ENCODE peak calls at places on chromosomes 13 and 19, in five cellular contexts. Y is H1, B is SK-N-SH, I is IMR-90, C is GM12878. R is an unnamed sample.

GRCh38 chr13:110388141-110388943 is 81.3 kb downstream of the COL4A2 start:
- DNase-seq in Y (no peak), B (peak), I (peak), C (no peak), R (no peak)

GRCh38 chr13:35472308-35473008 is 4.0 kb downstream of the MAB21L1 start:
- DNase-seq in Y (no peak), B (peak), I (no peak), C (no peak), R (no peak)

GRCh38 chr13:28423010-28423409 is 71.9 kb downstream of the FLT1 start:
- DNase-seq in Y (no peak), B (no peak), I (no peak), C (peak), R (no peak)

GRCh38 chr19:18053571-18054219 is 33.0 kb downstream of the IL12RB1 start:
- DNase-seq in Y (no peak), B (no peak), I (peak), C (no peak), R (no peak)

GRCh38 chr13:104289400-104289799 is 1223.2 kb upstream of the SLC10A2 start:
- DNase-seq in Y (no peak), B (no peak), I (no peak), C (no peak), R (no peak)

GRCh38 chr19:21117041-21117907 is 24.6 kb upstream of the ZNF431 start:
- DNase-seq in Y (no peak), B (no peak), I (peak), C (no peak), R (no peak)

GRCh38 chr19:47436712-47437401 is 17.5 kb upstream of the MEIS3 start:
- DNase-seq in Y (no peak), B (peak), I (peak), C (no peak), R (peak)

GRCh38 chr13:74661851-74662250 is 527.6 kb upstream of the KLF12 start:
- DNase-seq in Y (no peak), B (no peak), I (no peak), C (no peak), R (no peak)

GRCh38 chr19:50967924-50968708 is 1.3 kb downstream of the KLK6 start:
- DNase-seq in Y (no peak), B (no peak), I (no peak), C (no peak), R (no peak)

GRCh38 chr13:98647121-98647520 is 70.2 kb upstream of the STK24 start:
- DNase-seq in Y (no peak), B (no peak), I (no peak), C (no peak), R (no peak)

GRCh38 chr19:35202722-35203674 is 25.5 kb downstream of the FAM187B start:
- DNase-seq in Y (peak), B (no peak), I (no peak), C (no peak), R (no peak)

GRCh38 chr19:13015361-13016231 is 20.3 kb downstream of the NFIX start:
- DNase-seq in Y (no peak), B (no peak), I (peak), C (no peak), R (no peak)

GRCh38 chr13:65892859-65893258 is 1337.3 kb downstream of the PCDH9 start:
- DNase-seq in Y (no peak), B (no peak), I (peak), C (no peak), R (no peak)

GRCh38 chr19:28424662-28425430 is 788.1 kb downstream of the UQCRFS1 start:
- DNase-seq in Y (no peak), B (no peak), I (no peak), C (no peak), R (no peak)

GRCh38 chr19:13623686-13624405 is 117.6 kb upstream of the CACNA1A start:
- DNase-seq in Y (no peak), B (no peak), I (no peak), C (no peak), R (no peak)

DNA sequence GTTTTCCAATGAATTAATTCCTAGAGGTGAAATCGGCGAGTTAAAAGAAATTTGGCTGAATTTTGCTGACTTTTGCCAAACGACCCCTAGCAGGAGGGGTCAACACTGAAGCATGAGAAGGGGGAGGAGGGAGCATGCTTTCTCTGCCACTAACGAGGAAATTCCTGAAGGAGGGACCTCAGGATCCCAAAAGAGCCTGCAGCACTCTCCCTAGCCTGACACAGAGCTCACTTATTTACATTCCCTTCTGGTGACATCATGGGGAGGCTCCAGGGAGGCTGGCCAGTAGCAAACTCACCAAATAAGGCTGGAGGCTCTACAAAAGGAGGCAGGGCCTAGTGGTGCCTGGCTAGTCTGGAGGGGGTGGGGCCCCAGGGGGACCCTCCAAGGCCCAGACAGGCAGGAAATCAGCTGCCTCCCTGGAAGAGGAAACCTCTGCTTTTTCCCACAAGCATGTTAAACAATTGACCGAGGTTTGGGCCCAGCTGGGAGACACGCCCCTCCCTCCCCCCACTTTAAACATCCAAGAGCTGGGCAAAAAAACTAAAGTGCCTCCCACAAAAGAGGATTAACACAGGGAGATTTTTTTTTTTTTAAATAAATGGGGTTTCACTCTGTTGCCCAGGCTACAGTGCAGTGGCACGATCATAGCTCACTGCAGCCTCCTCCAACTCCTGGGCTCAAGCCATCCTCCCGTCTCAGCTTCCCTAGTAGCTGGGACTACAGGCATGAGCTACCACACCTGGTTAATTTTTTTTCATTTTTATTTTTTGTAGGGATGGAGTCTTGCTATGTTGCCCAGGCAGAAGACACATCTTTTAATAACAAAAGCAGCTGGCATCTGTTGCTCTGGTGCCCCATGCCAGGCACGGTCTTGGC is 2.1 kb downstream of the DAPK3 start:
- DNase-seq in Y (peak), B (peak), I (peak), C (no peak), R (peak)
- H3K4me3 ChIP-seq in Y (no peak), B (peak), I (peak), C (no peak), R (peak)

GRCh38 chr13:106098778-106099177 is 436.7 kb downstream of the EFNB2 start:
- DNase-seq in Y (no peak), B (no peak), I (no peak), C (no peak), R (no peak)

GRCh38 chr13:106100261-106100919 is 435.1 kb downstream of the EFNB2 start:
- DNase-seq in Y (peak), B (no peak), I (no peak), C (no peak), R (peak)

GRCh38 chr13:106102776-106103175 is 432.7 kb downstream of the EFNB2 start:
- DNase-seq in Y (no peak), B (no peak), I (no peak), C (no peak), R (no peak)

GRCh38 chr13:106101201-106101600 is 434.3 kb downstream of the EFNB2 start:
- DNase-seq in Y (no peak), B (no peak), I (no peak), C (no peak), R (no peak)

GRCh38 chr13:106099765-106100164 is 435.7 kb downstream of the EFNB2 start:
- DNase-seq in Y (no peak), B (no peak), I (no peak), C (no peak), R (no peak)
- TF ChIP-seq USF2 in Y (no peak), B (no peak), I (no peak), C (no peak), R (no peak)

DNA sequence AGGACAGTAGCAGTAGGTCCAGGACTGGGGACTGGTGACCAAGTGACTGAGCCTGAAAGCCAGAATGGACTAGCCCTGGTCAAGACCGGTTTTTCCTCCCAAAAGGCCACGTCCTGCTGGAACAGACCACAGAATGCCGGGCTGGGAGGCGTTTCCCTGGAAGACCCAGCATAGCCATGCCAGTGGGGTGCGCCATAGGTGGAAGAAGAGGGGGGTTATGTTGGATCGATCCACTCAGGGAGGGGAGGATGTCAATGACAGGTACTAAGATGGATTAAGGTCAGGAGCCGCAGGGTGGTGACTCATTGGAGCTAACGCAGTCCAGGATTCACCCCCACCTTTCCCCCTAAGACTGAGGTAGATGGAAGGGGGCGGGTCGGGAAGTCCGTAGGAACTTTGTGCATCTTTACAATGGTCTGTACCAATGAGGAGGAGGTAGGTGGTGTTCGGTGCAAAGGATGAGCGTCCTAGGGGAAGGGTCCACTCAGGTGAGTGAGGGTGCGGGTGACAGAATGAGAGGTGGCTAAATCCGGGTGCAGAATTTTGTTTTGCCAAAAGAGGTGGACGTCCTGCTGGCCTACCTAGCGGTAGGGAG is 21.0 kb downstream of the VASP start:
- DNase-seq in Y (peak), B (no peak), I (peak), C (no peak), R (peak)
- H3K4me3 ChIP-seq in Y (peak), B (no peak), I (no peak), C (no peak), R (no peak)

GRCh38 chr19:23436944-23437343 is 41.7 kb upstream of the ZNF91 start:
- DNase-seq in Y (no peak), B (no peak), I (no peak), C (no peak), R (peak)
- TF ChIP-seq USF2 in Y (no peak), B (no peak), I (no peak), C (no peak), R (no peak)